ENCODE peak calls at places on chromosomes 7 and 10, in seven cellular contexts. T is HCT116; Q is SK-N-SH; I is A549; H is psoas muscle; X is PC-3; A is CD4-positive, CD25-positive, alpha-beta regulatory T cell. D is an unnamed sample. For H3K4me1, the result is how much of the 10 kb centered on the place peaks cover.

GRCh38 chr10:43782814-43783213 is 134.1 kb upstream of the ZNF32 start:
- DNase-seq in T (no peak), Q (no peak), I (no peak), H (no peak), X (no peak), A (no peak), D (no peak)

GRCh38 chr10:123622381-123622780 is 43.8 kb upstream of the GPR26 start:
- DNase-seq in T (no peak), Q (no peak), I (no peak), H (no peak), X (no peak), A (no peak), D (no peak)

GRCh38 chr10:132961-133898 is 2.0 kb upstream of the ZMYND11 start:
- DNase-seq in T (no peak), Q (no peak), I (peak), H (no peak), X (peak), A (no peak), D (no peak)

GRCh38 chr10:70442332-70442988 is 979 bp upstream of the NODAL start:
- DNase-seq in T (no peak), Q (no peak), I (no peak), H (no peak), X (no peak), A (no peak), D (no peak)

GRCh38 chr7:50614721-50615518 is 49.7 kb upstream of the DDC start:
- DNase-seq in T (no peak), Q (no peak), I (peak), H (no peak), X (peak), A (no peak), D (peak)

GRCh38 chr10:15088428-15089261 is at the start of gene ACBD7:
- DNase-seq in T (peak), Q (peak), I (peak), H (peak), X (peak), A (peak), D (peak)

GRCh38 chr10:10994360-10994759 is 23.3 kb upstream of the CELF2 start:
- DNase-seq in T (no peak), Q (no peak), I (no peak), H (no peak), X (no peak), A (no peak), D (no peak)

GRCh38 chr10:110744767-110745166 is 100.6 kb downstream of the RBM20 start:
- DNase-seq in T (no peak), Q (no peak), I (no peak), H (no peak), X (no peak), A (no peak), D (no peak)

GRCh38 chr7:100489824-100490223 is 6.1 kb downstream of the NYAP1 start:
- DNase-seq in T (no peak), Q (peak), I (peak), H (no peak), X (peak), A (no peak), D (peak)

GRCh38 chr7:102069913-102070629 is 216.6 kb upstream of the SH2B2 start:
- DNase-seq in T (no peak), Q (no peak), I (no peak), H (no peak), X (no peak), A (no peak), D (no peak)

GRCh38 chr7:64206903-64207302 is at the start of gene ZNF735:
- DNase-seq in T (no peak), Q (no peak), I (no peak), H (no peak), X (no peak), A (no peak), D (no peak)

GRCh38 chr10:22712959-22713852 is 1.2 kb downstream of the PIP4K2A start:
- DNase-seq in T (no peak), Q (peak), I (no peak), H (peak), X (peak), A (peak), D (peak)

GRCh38 chr10:63094405-63094804 is 38.7 kb upstream of the NRBF2 start:
- DNase-seq in T (no peak), Q (no peak), I (no peak), H (no peak), X (peak), A (no peak), D (no peak)

GRCh38 chr7:13293264-13294002 is 606.0 kb downstream of the ARL4A start:
- DNase-seq in T (no peak), Q (no peak), I (no peak), H (no peak), X (peak), A (no peak), D (no peak)

GRCh38 chr10:128065881-128066534 is 60.2 kb downstream of the MKI67 start:
- DNase-seq in T (no peak), Q (no peak), I (no peak), H (no peak), X (no peak), A (no peak), D (no peak)

GRCh38 chr7:13715534-13715933 is 273.9 kb downstream of the ETV1 start:
- DNase-seq in T (no peak), Q (no peak), I (no peak), H (no peak), X (no peak), A (no peak), D (no peak)

GRCh38 chr10:88089498-88089897 is 226.1 kb downstream of the PTEN start:
- DNase-seq in T (no peak), Q (no peak), I (no peak), H (no peak), X (no peak), A (no peak), D (no peak)

GRCh38 chr7:7736671-7737070 is 18.3 kb upstream of the RPA3 start:
- DNase-seq in T (no peak), Q (no peak), I (no peak), H (no peak), X (no peak), A (no peak), D (no peak)

GRCh38 chr7:97576043-97576442 is 155.8 kb upstream of the TAC1 start:
- DNase-seq in T (no peak), Q (no peak), I (no peak), H (no peak), X (no peak), A (no peak), D (no peak)

GRCh38 chr7:74430961-74431466 is 22.7 kb upstream of the GTF2IRD1 start:
- DNase-seq in T (no peak), Q (no peak), I (no peak), H (no peak), X (no peak), A (no peak), D (no peak)

GRCh38 chr7:17402628-17403278 is 104.3 kb downstream of the AHR start:
- DNase-seq in T (no peak), Q (no peak), I (no peak), H (no peak), X (no peak), A (no peak), D (no peak)

GRCh38 chr10:71357792-71358265 is 38.8 kb downstream of the SLC29A3 start:
- DNase-seq in T (no peak), Q (peak), I (no peak), H (no peak), X (no peak), A (no peak), D (no peak)

GRCh38 chr7:112874909-112875308 is 84.7 kb upstream of the TMEM168 start:
- DNase-seq in T (no peak), Q (no peak), I (no peak), H (no peak), X (no peak), A (no peak), D (no peak)

GRCh38 chr7:22357311-22358175 is 589 bp upstream of the RAPGEF5 start:
- DNase-seq in T (peak), Q (no peak), I (peak), H (no peak), X (peak), A (no peak), D (no peak)

GRCh38 chr7:22355620-22356009 is 1.3 kb downstream of the RAPGEF5 start:
- DNase-seq in T (no peak), Q (no peak), I (no peak), H (no peak), X (no peak), A (no peak), D (peak)

GRCh38 chr7:22359156-22359697 is 2.3 kb upstream of the RAPGEF5 start:
- DNase-seq in T (no peak), Q (no peak), I (no peak), H (no peak), X (no peak), A (no peak), D (no peak)

GRCh38 chr7:22356010-22356854 is 722 bp downstream of the RAPGEF5 start:
- DNase-seq in T (no peak), Q (peak), I (no peak), H (no peak), X (peak), A (no peak), D (peak)

DNA sequence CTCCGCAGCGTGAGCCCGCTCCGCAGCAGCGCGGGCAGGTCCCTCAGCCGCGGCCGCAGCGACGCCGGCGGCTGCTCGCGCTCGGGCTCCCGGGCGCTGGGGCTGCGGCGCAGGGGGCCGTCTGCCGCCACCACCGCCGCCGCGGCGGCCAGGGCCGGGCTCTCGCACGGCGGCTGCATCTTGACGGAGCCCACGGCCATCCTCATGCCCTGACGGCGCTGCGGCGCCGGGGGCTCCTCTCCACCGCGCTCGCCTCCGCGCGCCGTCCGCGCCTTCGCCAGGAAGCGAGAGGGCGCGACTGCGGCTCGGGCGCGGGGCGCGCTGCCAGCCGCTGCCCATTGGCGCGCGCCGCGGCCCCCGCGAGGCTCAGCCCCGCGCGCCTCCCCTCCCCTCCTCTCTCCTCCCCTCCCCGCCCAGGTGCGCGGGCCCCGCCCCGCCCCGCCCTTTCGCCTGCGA is at the start of gene RAPGEF5:
- DNase-seq in T (peak), Q (peak), I (no peak), H (no peak), X (peak), A (no peak), D (peak)
- H3K4me1 ChIP-seq in T (under half), Q (under half), I (under half), H (under half), X (under half), A (under half), D (half or more)

GRCh38 chr7:47512481-47513176 is 69.3 kb downstream of the TNS3 start:
- DNase-seq in T (no peak), Q (no peak), I (no peak), H (no peak), X (peak), A (no peak), D (no peak)
- H3K27ac ChIP-seq in T (no peak), Q (peak), I (peak), H (no peak), X (no peak), A (no peak), D (no peak)

DNA sequence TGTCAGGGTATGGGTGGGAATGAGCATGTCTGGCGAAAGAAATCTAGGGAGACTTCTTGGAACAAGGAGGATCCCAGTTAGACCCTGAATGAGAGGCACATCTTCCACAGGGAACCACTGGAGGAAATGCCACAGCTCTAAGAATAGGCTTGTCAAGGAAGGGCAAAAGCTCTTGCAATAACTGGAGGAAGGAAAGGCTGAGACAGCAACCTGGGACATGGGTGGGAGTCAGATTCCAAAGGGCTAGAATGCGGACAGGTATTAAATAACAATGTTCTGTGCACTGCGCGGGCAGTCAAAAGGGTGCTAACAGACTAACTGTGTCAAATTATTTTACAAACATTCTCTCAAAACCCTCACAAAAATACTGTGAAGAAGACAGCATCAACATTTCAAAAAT is 4.5 kb downstream of the NUDCD3 start:
- DNase-seq in T (no peak), Q (no peak), I (no peak), H (no peak), X (no peak), A (no peak), D (no peak)
- H3K4me1 ChIP-seq in T (under half), Q (under half), I (under half), H (half or more), X (under half), A (half or more), D (under half)

DNA sequence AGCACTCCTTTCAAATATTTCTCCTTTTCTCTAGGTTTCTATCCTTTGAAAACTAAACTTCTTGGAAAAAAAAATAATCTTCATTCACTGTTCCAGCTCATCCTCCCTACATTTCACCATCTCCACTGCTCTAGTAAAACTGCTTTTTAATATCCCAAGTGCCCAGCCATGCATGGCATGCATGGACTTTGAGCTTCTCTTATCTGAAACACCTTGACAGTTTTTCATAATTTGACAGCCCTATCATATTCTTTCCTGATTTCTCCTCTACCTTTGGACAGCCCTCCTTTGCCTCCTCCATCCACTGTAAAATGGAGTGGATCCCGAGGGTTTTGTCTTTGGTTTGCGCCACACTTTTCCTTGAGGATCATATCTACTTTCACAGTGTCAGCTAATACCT is 212.8 kb downstream of the ANK3 start:
- DNase-seq in T (no peak), Q (no peak), I (no peak), H (no peak), X (no peak), A (no peak), D (no peak)
- H3K27ac ChIP-seq in T (no peak), Q (no peak), I (no peak), H (no peak), X (no peak), A (no peak), D (no peak)

GRCh38 chr10:102776779-102777417 is 33.1 kb downstream of the WBP1L start:
- DNase-seq in T (no peak), Q (peak), I (peak), H (peak), X (no peak), A (no peak), D (no peak)
- H3K4me1 ChIP-seq in T (under half), Q (under half), I (under half), H (half or more), X (under half), A (under half), D (under half)

GRCh38 chr7:66697451-66698438 is 42.8 kb upstream of the RABGEF1 start:
- DNase-seq in T (no peak), Q (peak), I (no peak), H (peak), X (peak), A (no peak), D (no peak)
- H3K27ac ChIP-seq in T (no peak), Q (no peak), I (no peak), H (no peak), X (no peak), A (no peak), D (no peak)

GRCh38 chr7:91343420-91343819 is 79.2 kb downstream of the FZD1 start:
- DNase-seq in T (no peak), Q (no peak), I (no peak), H (no peak), X (no peak), A (no peak), D (no peak)
- H3K4me1 ChIP-seq in T (under half), Q (under half), I (under half), H (under half), X (under half), A (under half), D (under half)

GRCh38 chr7:70693300-70693689 is 438.6 kb upstream of the GALNT17 start:
- DNase-seq in T (no peak), Q (peak), I (peak), H (peak), X (no peak), A (no peak), D (no peak)
- H3K27ac ChIP-seq in T (no peak), Q (peak), I (no peak), H (peak), X (no peak), A (no peak), D (no peak)

D was measured in OCI-LY7.